ENCODE peak calls at places on chromosomes 13 and 19, in nine cellular contexts. B is Peyer's patch; Q is H9; W is IMR-90; M is heart left ventricle; U is Panc1; G is stomach; E is effector memory CD4-positive, alpha-beta T cell; H is cardiac muscle cell. J is an unnamed sample.
A peak's percentile ranks its signal among the peaks of the same experiment; 100 is the strongest.

GRCh38 chr13:60134376-60134775 is 29.4 kb downstream of the DIAPH3 start:
- DNase-seq in M (no peak), B (no peak), G (no peak), U (no peak), E (no peak), Q (peak; percentile 52), W (no peak), H (peak; percentile 38), J (peak; percentile 69)

GRCh38 chr19:4431808-4432674 is 25.6 kb downstream of the UBXN6 start:
- DNase-seq in E (no peak), U (no peak), G (no peak), Q (no peak), H (no peak), W (no peak), B (peak; percentile 62), M (no peak), J (peak; percentile 43)

GRCh38 chr19:4360641-4361151 is 17.3 kb downstream of the MPND start:
- DNase-seq in B (no peak), G (no peak), U (no peak), M (no peak), H (peak; percentile 17), E (no peak), W (no peak), Q (peak; percentile 53), J (peak; percentile 73)

GRCh38 chr13:102227696-102228095 is 174.2 kb downstream of the FGF14 start:
- DNase-seq in U (no peak), Q (no peak), E (no peak), W (no peak), H (no peak), G (no peak), B (no peak), M (no peak), J (no peak)

GRCh38 chr19:42420055-42420544 is 7.1 kb downstream of the LIPE start:
- DNase-seq in Q (peak; percentile 74), U (no peak), E (peak; percentile 64), B (peak; percentile 88), W (peak; percentile 78), G (peak; percentile 48), M (no peak), H (peak; percentile 51), J (peak; percentile 81)

GRCh38 chr19:42285546-42285945 is 16.4 kb upstream of the PRR19 start:
- DNase-seq in Q (peak; percentile 24), U (no peak), E (no peak), W (no peak), B (no peak), G (no peak), M (no peak), H (no peak), J (no peak)

GRCh38 chr19:3064011-3064330 is 1.7 kb upstream of the TLE5 start:
- DNase-seq in M (no peak), B (no peak), E (no peak), G (no peak), U (no peak), W (no peak), H (no peak), Q (no peak), J (no peak)

GRCh38 chr13:28739376-28739775 is 20.6 kb upstream of the SLC46A3 start:
- DNase-seq in H (no peak), U (no peak), W (no peak), G (no peak), B (no peak), Q (no peak), M (no peak), E (no peak), J (no peak)

GRCh38 chr19:10327793-10328192 is 5.5 kb downstream of the RAVER1 start:
- DNase-seq in E (no peak), U (no peak), H (no peak), B (no peak), G (no peak), M (no peak), W (no peak), Q (no peak), J (no peak)

GRCh38 chr19:43726736-43727592 is 11.1 kb downstream of the IRGC start:
- DNase-seq in W (no peak), Q (no peak), B (no peak), U (no peak), G (no peak), H (peak; percentile 12), M (peak; percentile 79), E (no peak), J (no peak)

GRCh38 chr19:53991224-53992113 is at the start of gene CACNG6:
- DNase-seq in G (peak; percentile 39), U (no peak), M (no peak), Q (peak; percentile 74), W (no peak), E (no peak), B (no peak), H (peak; percentile 60), J (peak; percentile 86)

GRCh38 chr19:23539499-23539898 is 144.2 kb upstream of the ZNF91 start:
- DNase-seq in Q (no peak), H (no peak), W (no peak), B (no peak), G (no peak), U (no peak), M (no peak), E (no peak), J (no peak)

DNA sequence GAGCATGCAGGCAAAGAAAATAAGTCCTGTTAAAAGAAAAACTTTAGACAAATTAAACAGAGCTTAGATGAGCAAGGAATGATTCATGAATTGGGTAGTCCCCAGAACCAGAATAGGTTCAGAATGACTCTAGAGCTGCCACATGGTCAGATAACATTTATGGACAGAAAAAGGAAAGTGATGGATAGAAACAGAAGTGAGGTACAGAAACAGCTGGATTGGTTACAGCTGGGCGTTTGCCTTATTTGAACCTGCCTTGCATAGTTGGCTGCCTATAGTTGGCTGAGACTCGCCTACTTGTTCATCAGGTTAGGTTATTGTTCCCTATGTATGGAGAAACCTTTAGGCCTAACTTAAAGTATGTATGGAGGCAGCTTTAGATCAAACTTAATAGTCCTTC is 35.4 kb downstream of the WDFY2 start:
- DNase-seq in W (peak; percentile 85), U (no peak), H (peak; percentile 39), G (no peak), B (no peak), E (no peak), M (no peak), Q (no peak), J (no peak)
- H3K4me1 ChIP-seq in W (peaks cover 15% of the 10 kb centered on the region), U (no peaks in the 10 kb centered on the region), H (peaks cover 9% of the 10 kb centered on the region), G (peaks cover 4% of the 10 kb centered on the region), B (no peaks in the 10 kb centered on the region), E (no peaks in the 10 kb centered on the region), M (peaks cover 40% of the 10 kb centered on the region), Q (peaks cover 6% of the 10 kb centered on the region), J (no peaks in the 10 kb centered on the region)

DNA sequence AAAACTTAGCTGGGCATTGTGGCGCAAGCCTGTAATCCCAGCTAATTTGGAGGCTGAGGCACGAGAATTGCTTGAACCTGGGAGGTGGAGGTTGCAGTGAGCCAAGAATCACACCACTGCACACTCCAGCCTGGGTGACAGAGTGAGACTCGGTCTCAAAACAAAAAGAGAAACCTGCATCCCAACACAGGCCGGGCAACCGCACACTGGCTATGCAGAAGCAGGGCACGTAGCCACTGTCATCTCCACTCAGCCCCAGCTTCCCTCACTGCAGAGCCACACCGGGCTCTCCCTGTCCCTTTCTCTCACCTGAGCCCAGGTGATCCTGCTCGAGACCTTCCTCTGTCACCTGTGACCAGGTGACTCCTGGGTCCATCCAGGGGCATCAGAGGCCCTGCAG is 11.7 kb downstream of the ELL start:
- DNase-seq in U (no peak), Q (no peak), W (no peak), G (no peak), M (no peak), E (no peak), B (no peak), H (no peak), J (no peak)
- H3K4me1 ChIP-seq in U (peaks cover 25% of the 10 kb centered on the region), Q (no peaks in the 10 kb centered on the region), W (peaks cover 28% of the 10 kb centered on the region), G (peaks cover 45% of the 10 kb centered on the region), M (peaks cover 78% of the 10 kb centered on the region), E (peaks cover 64% of the 10 kb centered on the region), B (peaks cover 84% of the 10 kb centered on the region), H (peaks cover 63% of the 10 kb centered on the region), J (peaks cover 11% of the 10 kb centered on the region)

GRCh38 chr19:6610934-6611370 is 20.0 kb upstream of the CD70 start:
- DNase-seq in Q (no peak), H (peak; percentile 82), E (no peak), M (no peak), B (no peak), G (no peak), W (peak; percentile 49), U (no peak), J (no peak)
- H3K4me1 ChIP-seq in Q (no peaks in the 10 kb centered on the region), H (no peaks in the 10 kb centered on the region), E (no peaks in the 10 kb centered on the region), M (no peaks in the 10 kb centered on the region), B (no peaks in the 10 kb centered on the region), G (no peaks in the 10 kb centered on the region), W (peaks cover 2% of the 10 kb centered on the region), U (peaks cover 7% of the 10 kb centered on the region), J (no peaks in the 10 kb centered on the region)

DNA sequence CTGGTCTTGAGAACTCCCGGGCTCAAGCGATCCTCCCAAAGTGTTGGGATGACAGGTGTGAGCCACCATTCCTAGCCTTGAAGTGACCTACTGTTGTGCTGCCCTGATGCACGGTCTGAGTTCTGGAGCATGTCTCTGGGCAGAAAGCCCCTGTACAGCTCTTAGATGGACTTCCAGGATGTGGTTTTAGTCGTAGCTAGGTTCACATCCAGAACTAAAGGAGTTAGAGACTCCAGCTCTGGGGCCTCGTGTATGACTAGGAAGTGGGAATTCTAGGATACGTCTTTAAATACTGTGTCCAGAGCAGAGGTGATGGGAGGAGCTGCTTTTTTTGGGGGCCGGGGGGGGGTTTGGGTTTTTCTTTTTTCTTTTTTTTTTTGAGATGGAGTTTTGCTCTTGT is 12.2 kb downstream of the UPF1 start:
- DNase-seq in W (no peak), E (no peak), U (no peak), G (no peak), M (no peak), Q (no peak), B (no peak), H (no peak), J (no peak)
- H3K4me1 ChIP-seq in W (peaks cover 28% of the 10 kb centered on the region), E (peaks cover 46% of the 10 kb centered on the region), U (peaks cover 3% of the 10 kb centered on the region), G (peaks cover 65% of the 10 kb centered on the region), M (peaks cover 82% of the 10 kb centered on the region), Q (no peaks in the 10 kb centered on the region), B (peaks cover 52% of the 10 kb centered on the region), H (peaks cover 15% of the 10 kb centered on the region), J (peaks cover 3% of the 10 kb centered on the region)

DNA sequence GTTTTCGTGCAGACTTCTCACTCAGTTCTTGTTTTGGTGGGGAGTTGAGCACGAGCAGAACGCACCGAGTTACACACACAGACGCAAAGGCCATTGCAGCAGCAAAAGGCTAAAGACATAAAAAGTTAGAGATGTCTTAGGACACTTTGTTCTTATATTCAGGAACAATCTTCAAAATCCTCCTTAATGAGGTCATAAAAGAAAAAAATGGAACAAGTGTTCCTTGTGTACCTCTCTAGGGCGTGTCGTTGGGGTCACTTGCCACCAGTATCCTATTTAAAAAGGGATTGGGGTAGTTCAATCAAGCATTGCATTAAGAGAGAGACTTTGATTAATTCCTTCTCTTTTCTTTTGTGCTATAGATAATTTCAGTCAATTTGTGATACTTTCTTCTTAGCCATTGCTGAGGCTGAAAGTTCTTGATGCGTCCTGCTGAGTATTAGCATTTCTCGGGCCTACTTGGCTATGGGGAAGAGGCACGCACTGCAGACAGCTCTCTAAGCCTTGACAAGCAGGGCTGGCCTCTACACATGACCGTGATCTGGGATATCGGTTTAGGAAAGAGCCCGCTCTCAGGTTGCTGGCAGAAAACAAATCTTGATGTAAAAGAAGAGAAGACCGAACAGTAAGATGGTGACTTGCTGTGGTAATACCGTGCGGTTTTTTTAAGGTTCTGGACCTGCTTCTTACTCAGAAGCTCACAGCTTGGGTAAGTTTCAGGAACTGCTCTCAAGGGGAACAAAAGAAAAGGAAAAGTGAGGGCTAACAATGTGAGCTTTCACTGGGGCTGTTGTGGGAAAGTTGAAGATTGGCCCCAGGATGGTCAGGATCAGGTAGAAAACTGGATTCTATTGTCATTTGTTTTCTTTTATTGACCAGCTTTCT is 223.6 kb downstream of the TM9SF2 start:
- DNase-seq in B (no peak), U (no peak), H (no peak), M (no peak), E (no peak), G (no peak), W (no peak), Q (no peak), J (no peak)
- H3K4me1 ChIP-seq in B (no peaks in the 10 kb centered on the region), U (no peaks in the 10 kb centered on the region), H (peaks cover 7% of the 10 kb centered on the region), M (no peaks in the 10 kb centered on the region), E (no peaks in the 10 kb centered on the region), G (no peaks in the 10 kb centered on the region), W (no peaks in the 10 kb centered on the region), Q (peaks cover 15% of the 10 kb centered on the region), J (peaks cover 19% of the 10 kb centered on the region)

J was measured in endodermal cell.